ENCODE peak calls at places on chromosomes 2 and 18, in six cellular contexts. G, P, T, C, I and J are unnamed samples.

GRCh38 chr18:63848159-63848558 is 39.3 kb upstream of the SERPINB2 start:
- DNase-seq in G (no peak), P (peak; percentile 66), T (no peak), C (no peak), I (peak; percentile 62), J (no peak)

GRCh38 chr2:231795525-231796327 is 9.5 kb downstream of the COPS7B start:
- DNase-seq in G (no peak), P (peak; percentile 22), T (no peak), C (no peak), I (peak; percentile 36), J (no peak)

GRCh38 chr2:134389331-134389835 is 135.5 kb downstream of the MGAT5 start:
- DNase-seq in G (no peak), P (no peak), T (no peak), C (no peak), I (no peak), J (no peak)

GRCh38 chr2:68561372-68561771 is 82.0 kb upstream of the PROKR1 start:
- DNase-seq in G (no peak), P (no peak), T (no peak), C (no peak), I (no peak), J (no peak)

GRCh38 chr2:217325251-217325650 is 465.4 kb upstream of the TNP1 start:
- DNase-seq in G (no peak), P (no peak), T (no peak), C (no peak), I (no peak), J (no peak)

GRCh38 chr2:16135196-16135912 is 195.0 kb downstream of the MYCN start:
- DNase-seq in G (peak; percentile 13), P (no peak), T (no peak), C (no peak), I (no peak), J (no peak)

GRCh38 chr2:44758591-44758990 is 182.9 kb upstream of the SIX3 start:
- DNase-seq in G (no peak), P (no peak), T (no peak), C (no peak), I (no peak), J (no peak)

GRCh38 chr2:147511491-147511948 is 333.3 kb upstream of the ACVR2A start:
- DNase-seq in G (no peak), P (no peak), T (no peak), C (peak; percentile 72), I (no peak), J (no peak)

GRCh38 chr18:42298744-42299685 is 344.0 kb downstream of the PIK3C3 start:
- DNase-seq in G (peak; percentile 90), P (peak; percentile 86), T (peak; percentile 91), C (peak; percentile 71), I (peak; percentile 83), J (peak; percentile 33)

GRCh38 chr18:72601944-72602343 is 57.8 kb upstream of the CBLN2 start:
- DNase-seq in G (peak; percentile 43), P (no peak), T (no peak), C (no peak), I (no peak), J (no peak)

GRCh38 chr2:171529914-171530313 is 7.6 kb downstream of the CYBRD1 start:
- DNase-seq in G (peak; percentile 60), P (no peak), T (no peak), C (no peak), I (no peak), J (no peak)

GRCh38 chr2:8676191-8676914 is 5.5 kb upstream of the ID2 start:
- DNase-seq in G (peak; percentile 85), P (peak; percentile 26), T (peak; percentile 97), C (peak; percentile 90), I (peak; percentile 70), J (no peak)

GRCh38 chr2:235611337-235611736 is 117.5 kb downstream of the AGAP1 start:
- DNase-seq in G (no peak), P (no peak), T (no peak), C (no peak), I (no peak), J (no peak)

GRCh38 chr2:240405133-240405532 is 30.3 kb upstream of the GPC1 start:
- DNase-seq in G (peak; percentile 13), P (no peak), T (no peak), C (peak; percentile 38), I (no peak), J (no peak)

GRCh38 chr2:150853258-150853657 is 365.8 kb upstream of the RND3 start:
- DNase-seq in G (no peak), P (no peak), T (no peak), C (no peak), I (no peak), J (no peak)

GRCh38 chr18:55239764-55240163 is 280.5 kb upstream of the CCDC68 start:
- DNase-seq in G (no peak), P (no peak), T (no peak), C (no peak), I (no peak), J (no peak)

GRCh38 chr2:8743261-8743660 is 61.4 kb downstream of the ID2 start:
- DNase-seq in G (no peak), P (no peak), T (no peak), C (no peak), I (no peak), J (no peak)

GRCh38 chr2:16962459-16962858 is 296.8 kb upstream of the CYRIA start:
- DNase-seq in G (no peak), P (peak; percentile 24), T (no peak), C (no peak), I (no peak), J (no peak)

GRCh38 chr2:118635891-118636290 is 211.6 kb downstream of the EN1 start:
- DNase-seq in G (no peak), P (no peak), T (no peak), C (no peak), I (no peak), J (no peak)

GRCh38 chr2:73776381-73776780 is 3.5 kb downstream of the DUSP11 start:
- DNase-seq in G (no peak), P (no peak), T (no peak), C (no peak), I (no peak), J (no peak)

GRCh38 chr2:73766349-73766748 is 13.6 kb downstream of the DUSP11 start:
- DNase-seq in G (no peak), P (no peak), T (no peak), C (no peak), I (no peak), J (no peak)

GRCh38 chr2:73772819-73773218 is 7.1 kb downstream of the DUSP11 start:
- DNase-seq in G (no peak), P (no peak), T (no peak), C (no peak), I (no peak), J (no peak)

GRCh38 chr2:73766994-73767393 is 12.9 kb downstream of the DUSP11 start:
- DNase-seq in G (no peak), P (no peak), T (no peak), C (no peak), I (no peak), J (no peak)

GRCh38 chr2:73770725-73771124 is 9.2 kb downstream of the DUSP11 start:
- DNase-seq in G (no peak), P (no peak), T (no peak), C (no peak), I (no peak), J (no peak)
- H3K36me3 ChIP-seq in G (peaks cover 73% of the 10 kb centered on the region), P (peaks cover 22% of the 10 kb centered on the region), T (peaks cover 57% of the 10 kb centered on the region), C (peaks cover 95% of the 10 kb centered on the region), I (peaks cover 53% of the 10 kb centered on the region), J (peaks cover 58% of the 10 kb centered on the region)

GRCh38 chr18:74508366-74508765 is 12.2 kb downstream of the CNDP2 start:
- DNase-seq in G (peak; percentile 81), P (no peak), T (no peak), C (no peak), I (no peak), J (no peak)
- H3K36me3 ChIP-seq in G (peaks cover 78% of the 10 kb centered on the region), P (no peaks in the 10 kb centered on the region), T (peaks cover 90% of the 10 kb centered on the region), C (peaks cover 98% of the 10 kb centered on the region), I (peaks cover 19% of the 10 kb centered on the region), J (peaks cover 88% of the 10 kb centered on the region)

DNA sequence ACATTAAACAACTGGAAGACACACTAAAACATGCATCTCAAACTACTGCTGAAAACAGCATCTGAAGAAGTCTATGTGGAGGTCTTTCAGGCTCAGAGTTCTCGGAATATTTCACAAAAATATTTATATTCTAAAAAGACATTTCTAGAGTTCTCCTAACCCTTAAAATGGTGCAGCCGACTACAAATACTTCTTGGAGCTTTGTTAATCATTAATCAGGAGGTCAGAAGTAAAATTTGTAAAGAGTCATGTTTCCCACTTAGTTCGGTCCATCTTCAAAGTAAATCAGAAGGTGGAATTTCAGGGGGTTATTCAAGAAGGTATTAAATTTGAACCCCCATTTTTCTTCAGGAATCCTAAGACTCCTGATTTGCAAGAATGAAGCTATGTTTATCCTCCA is 72.7 kb downstream of the FAM228A start:
- DNase-seq in G (no peak), P (no peak), T (no peak), C (no peak), I (no peak), J (no peak)
- H3K36me3 ChIP-seq in G (peaks cover 9% of the 10 kb centered on the region), P (no peaks in the 10 kb centered on the region), T (peaks cover 66% of the 10 kb centered on the region), C (peaks cover 79% of the 10 kb centered on the region), I (peaks cover 22% of the 10 kb centered on the region), J (peaks cover 53% of the 10 kb centered on the region)

GRCh38 chr18:48764452-48764851 is 186.3 kb downstream of the SMAD7 start:
- DNase-seq in G (no peak), P (no peak), T (no peak), C (no peak), I (no peak), J (no peak)

GRCh38 chr18:48766025-48766424 is 184.7 kb downstream of the SMAD7 start:
- DNase-seq in G (no peak), P (no peak), T (no peak), C (no peak), I (no peak), J (no peak)

GRCh38 chr18:48766487-48766886 is 184.3 kb downstream of the SMAD7 start:
- DNase-seq in G (no peak), P (no peak), T (no peak), C (no peak), I (no peak), J (no peak)

GRCh38 chr18:48763714-48764100 is 187.1 kb downstream of the SMAD7 start:
- DNase-seq in G (no peak), P (no peak), T (no peak), C (no peak), I (no peak), J (no peak)

DNA sequence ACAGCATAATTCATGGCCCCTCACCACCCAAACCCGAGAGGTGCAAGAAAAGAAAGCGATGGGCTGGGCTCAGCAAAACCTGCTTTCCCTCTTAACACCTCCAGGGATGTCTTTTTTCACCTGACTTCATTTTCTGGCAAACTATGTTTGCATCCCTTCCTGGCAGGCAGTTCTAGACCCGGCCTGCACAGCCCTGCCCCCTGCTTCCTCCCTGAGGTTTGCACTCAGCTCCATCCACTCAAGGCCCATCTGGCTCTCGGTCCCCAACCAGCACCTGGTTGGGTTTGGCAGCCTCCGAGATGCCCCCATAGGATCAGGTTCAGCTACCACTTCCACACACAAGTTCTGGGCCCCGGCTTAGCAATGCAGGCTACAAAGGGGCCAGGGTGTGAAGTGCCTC is 185.7 kb downstream of the SMAD7 start:
- DNase-seq in G (no peak), P (no peak), T (no peak), C (no peak), I (no peak), J (no peak)
- H3K36me3 ChIP-seq in G (peaks cover 10% of the 10 kb centered on the region), P (no peaks in the 10 kb centered on the region), T (peaks cover 16% of the 10 kb centered on the region), C (no peaks in the 10 kb centered on the region), I (no peaks in the 10 kb centered on the region), J (no peaks in the 10 kb centered on the region)